ENCODE peak calls at places on chromosome 4, in five cellular contexts. L is glutamatergic neuron, Q is osteoblast, Z is cardiac fibroblast, D is breast epithelium. G is an unnamed sample.

GRCh38 chr4:101597204-101597603 is 193.3 kb upstream of the BANK1 start:
- DNase-seq in L (no peak), Q (no peak), Z (peak), D (no peak), G (no peak)

GRCh38 chr4:103008875-103009729 is 10.4 kb downstream of the SLC9B1 start:
- DNase-seq in L (no peak), Q (peak), Z (peak), D (no peak), G (no peak)

GRCh38 chr4:107734120-107734519 is 14.1 kb upstream of the PAPSS1 start:
- DNase-seq in L (no peak), Q (no peak), Z (no peak), D (no peak), G (no peak)

GRCh38 chr4:138573246-138573645 is 331.1 kb upstream of the SLC7A11 start:
- DNase-seq in L (no peak), Q (no peak), Z (no peak), D (no peak), G (no peak)

GRCh38 chr4:8912506-8912905 is 40.9 kb upstream of the HMX1 start:
- DNase-seq in L (no peak), Q (peak), Z (no peak), D (peak), G (no peak)

GRCh38 chr4:81499840-81500239 is 28.1 kb upstream of the RASGEF1B start:
- DNase-seq in L (no peak), Q (peak), Z (no peak), D (no peak), G (peak)

GRCh38 chr4:5857199-5857598 is 35.7 kb downstream of the CRMP1 start:
- DNase-seq in L (no peak), Q (no peak), Z (no peak), D (no peak), G (no peak)

GRCh38 chr4:141675384-141675783 is 39.0 kb downstream of the IL15 start:
- DNase-seq in L (no peak), Q (no peak), Z (no peak), D (no peak), G (no peak)

GRCh38 chr4:25330905-25331816 is 18.6 kb downstream of the ZCCHC4 start:
- DNase-seq in L (no peak), Q (no peak), Z (peak), D (no peak), G (no peak)

GRCh38 chr4:180437601-180438000 is 1805.6 kb upstream of the TENM3 start:
- DNase-seq in L (no peak), Q (no peak), Z (no peak), D (no peak), G (no peak)

GRCh38 chr4:80393246-80393969 is 57.9 kb downstream of the CFAP299 start:
- DNase-seq in L (no peak), Q (no peak), Z (peak), D (no peak), G (no peak)

GRCh38 chr4:22490718-22491330 is 25.0 kb downstream of the ADGRA3 start:
- DNase-seq in L (no peak), Q (no peak), Z (no peak), D (no peak), G (no peak)

GRCh38 chr4:84237008-84237407 is 262.1 kb downstream of the NKX6-1 start:
- DNase-seq in L (no peak), Q (no peak), Z (no peak), D (no peak), G (no peak)

GRCh38 chr4:94714360-94714759 is 43.4 kb upstream of the BMPR1B start:
- DNase-seq in L (no peak), Q (peak), Z (no peak), D (no peak), G (no peak)

GRCh38 chr4:186931519-186931918 is 207.9 kb upstream of the FAT1 start:
- DNase-seq in L (no peak), Q (no peak), Z (no peak), D (no peak), G (no peak)

GRCh38 chr4:123699823-123700822 is 303.5 kb downstream of the SPRY1 start:
- DNase-seq in L (no peak), Q (peak), Z (peak), D (no peak), G (no peak)

GRCh38 chr4:137819964-137820383 is 287.7 kb upstream of the PCDH18 start:
- DNase-seq in L (no peak), Q (no peak), Z (peak), D (no peak), G (no peak)

GRCh38 chr4:38069271-38069760 is 109.1 kb downstream of the PTTG2 start:
- DNase-seq in L (peak), Q (no peak), Z (peak), D (no peak), G (peak)

GRCh38 chr4:8840006-8840793 is 31.4 kb downstream of the HMX1 start:
- DNase-seq in L (no peak), Q (no peak), Z (no peak), D (peak), G (no peak)

GRCh38 chr4:143531773-143532491 is 18.4 kb downstream of the SMARCA5 start:
- DNase-seq in L (no peak), Q (no peak), Z (peak), D (no peak), G (no peak)

GRCh38 chr4:24978291-24979072 is 52.3 kb downstream of the LGI2 start:
- DNase-seq in L (no peak), Q (peak), Z (no peak), D (no peak), G (no peak)

GRCh38 chr4:121869841-121870822 is at the start of gene BBS7:
- DNase-seq in L (peak), Q (peak), Z (peak), D (peak), G (peak)

GRCh38 chr4:158322119-158322518 is 111.8 kb downstream of the TMEM144 start:
- DNase-seq in L (no peak), Q (no peak), Z (no peak), D (no peak), G (no peak)

GRCh38 chr4:5812506-5813229 is 80.2 kb downstream of the CRMP1 start:
- DNase-seq in L (no peak), Q (peak), Z (peak), D (peak), G (peak)

GRCh38 chr4:164937576-164938270 is 39.7 kb downstream of the TRIM61 start:
- DNase-seq in L (no peak), Q (no peak), Z (peak), D (no peak), G (no peak)

GRCh38 chr4:100894339-100894870 is 376.6 kb upstream of the EMCN start:
- DNase-seq in L (no peak), Q (peak), Z (no peak), D (no peak), G (no peak)

GRCh38 chr4:129446074-129446473 is 350.1 kb downstream of the C4orf33 start:
- DNase-seq in L (peak), Q (no peak), Z (peak), D (no peak), G (no peak)

GRCh38 chr4:157992948-157993839 is 179.6 kb downstream of the GASK1B start:
- DNase-seq in L (no peak), Q (no peak), Z (no peak), D (no peak), G (no peak)

GRCh38 chr4:110049951-110050925 is 137.6 kb downstream of the EGF start:
- DNase-seq in L (peak), Q (no peak), Z (peak), D (no peak), G (peak)

GRCh38 chr4:95204267-95204835 is 344.4 kb downstream of the UNC5C start:
- DNase-seq in L (no peak), Q (no peak), Z (no peak), D (no peak), G (no peak)

GRCh38 chr4:1523907-1524636 is 117.8 kb upstream of the NKX1-1 start:
- DNase-seq in L (peak), Q (no peak), Z (no peak), D (no peak), G (peak)

GRCh38 chr4:86531440-86531839 is 62.7 kb upstream of the PTPN13 start:
- DNase-seq in L (no peak), Q (no peak), Z (no peak), D (no peak), G (no peak)
- TF ChIP-seq CTCF in L (no peak), Q (no peak), Z (no peak), D (no peak), G (no peak)

DNA sequence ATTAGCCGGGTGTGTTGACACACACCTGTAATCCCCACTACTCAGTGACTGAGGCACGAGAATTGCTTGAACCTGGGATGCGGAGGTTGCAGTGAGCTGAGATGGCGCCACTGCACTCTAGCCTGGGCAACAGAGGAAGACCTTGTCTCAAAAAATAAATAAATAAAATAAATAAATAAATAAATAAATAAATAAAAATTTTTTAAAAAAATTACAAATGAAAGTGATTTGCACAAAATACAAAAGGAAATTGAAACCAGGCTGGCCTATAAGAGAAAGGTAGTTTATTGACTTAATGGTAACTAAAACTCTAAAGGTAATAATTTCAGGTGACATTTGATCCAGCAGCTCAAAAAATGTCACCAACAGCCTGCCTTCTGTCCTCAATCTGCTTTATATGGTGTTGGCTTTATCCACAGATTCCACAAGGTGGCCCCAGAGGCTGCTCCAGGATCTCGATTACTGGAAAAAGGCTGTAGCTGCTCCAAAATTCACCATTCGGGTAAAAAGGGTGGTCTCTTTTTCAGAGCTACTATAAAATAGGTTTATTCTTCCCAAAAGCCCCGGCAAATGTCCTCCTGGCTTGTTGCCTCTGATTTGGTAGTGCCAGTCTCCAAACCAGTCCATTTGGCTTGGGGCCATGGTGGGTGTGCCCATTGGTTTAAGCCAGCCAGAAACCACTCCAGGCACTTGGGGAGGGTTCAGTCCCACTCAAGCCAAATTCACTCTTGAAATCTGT is 61.4 kb upstream of the TRIM2 start:
- DNase-seq in L (peak), Q (no peak), Z (peak), D (peak), G (peak)
- TF ChIP-seq CTCF in L (peak), Q (peak), Z (peak), D (peak), G (peak)

DNA sequence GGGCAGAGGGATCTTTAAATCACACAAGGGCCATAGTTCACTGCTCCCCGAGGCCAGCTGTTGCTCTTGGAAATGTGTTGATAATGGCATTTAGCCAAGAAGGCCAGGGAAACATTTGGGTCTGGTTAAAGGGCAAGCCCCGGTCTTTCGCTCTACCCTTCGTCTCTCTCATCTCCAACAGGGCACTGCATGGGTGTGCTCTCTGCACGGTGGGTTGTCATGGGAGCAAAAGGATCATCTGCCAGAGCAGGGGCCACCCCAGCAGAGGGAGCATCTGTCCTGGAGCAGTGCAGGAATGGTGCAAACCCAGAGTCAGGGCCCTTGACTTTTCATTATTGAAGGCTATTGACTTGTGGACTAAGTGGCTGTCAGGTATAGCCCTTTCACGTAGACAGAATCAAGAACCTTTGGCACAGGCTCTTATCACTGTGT is 22.7 kb upstream of the PGRMC2 start:
- DNase-seq in L (peak), Q (no peak), Z (peak), D (no peak), G (no peak)
- TF ChIP-seq CTCF in L (no peak), Q (peak), Z (peak), D (no peak), G (no peak)

GRCh38 chr4:12595986-12596385 is 888.2 kb downstream of the RAB28 start:
- DNase-seq in L (no peak), Q (no peak), Z (no peak), D (no peak), G (no peak)
- TF ChIP-seq CTCF in L (peak), Q (no peak), Z (peak), D (no peak), G (no peak)

GRCh38 chr4:182645511-182645910 is 271.7 kb downstream of the DCTD start:
- DNase-seq in L (no peak), Q (no peak), Z (peak), D (no peak), G (no peak)

GRCh38 chr4:182647901-182648300 is 269.3 kb downstream of the DCTD start:
- DNase-seq in L (no peak), Q (no peak), Z (no peak), D (no peak), G (no peak)

GRCh38 chr4:182644326-182645050 is 272.7 kb downstream of the DCTD start:
- DNase-seq in L (no peak), Q (no peak), Z (peak), D (no peak), G (no peak)

GRCh38 chr4:182643801-182644311 is 273.3 kb downstream of the DCTD start:
- DNase-seq in L (no peak), Q (peak), Z (peak), D (no peak), G (no peak)

DNA sequence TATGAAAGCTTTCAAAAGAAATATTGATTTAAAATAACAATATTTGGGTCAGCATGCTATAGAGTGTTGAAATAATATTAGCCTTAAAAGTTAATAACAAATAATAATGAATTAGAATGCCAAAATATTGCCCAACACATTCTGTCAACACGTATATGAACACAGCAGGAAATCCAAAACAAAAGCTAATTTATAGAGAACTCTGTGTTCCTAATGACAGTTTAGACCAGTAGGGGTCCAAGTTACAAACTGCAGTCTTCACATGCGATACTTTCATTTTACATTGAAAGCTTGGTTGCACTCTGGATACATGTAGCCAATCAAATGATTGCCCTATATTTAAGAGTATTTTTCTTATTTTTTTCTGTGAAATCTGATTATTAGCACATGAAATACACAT is 274.4 kb downstream of the DCTD start:
- DNase-seq in L (no peak), Q (no peak), Z (peak), D (no peak), G (no peak)
- TF ChIP-seq CTCF in L (peak), Q (peak), Z (peak), D (no peak), G (peak)

GRCh38 chr4:17326756-17327155 is 185.1 kb downstream of the QDPR start:
- DNase-seq in L (no peak), Q (no peak), Z (no peak), D (no peak), G (no peak)

GRCh38 chr4:17323619-17324400 is 188.1 kb downstream of the QDPR start:
- DNase-seq in L (no peak), Q (no peak), Z (peak), D (no peak), G (peak)

GRCh38 chr4:17322514-17322913 is 189.4 kb downstream of the QDPR start:
- DNase-seq in L (no peak), Q (no peak), Z (no peak), D (no peak), G (no peak)

GRCh38 chr4:17325098-17325497 is 186.8 kb downstream of the QDPR start:
- DNase-seq in L (no peak), Q (no peak), Z (no peak), D (no peak), G (no peak)

DNA sequence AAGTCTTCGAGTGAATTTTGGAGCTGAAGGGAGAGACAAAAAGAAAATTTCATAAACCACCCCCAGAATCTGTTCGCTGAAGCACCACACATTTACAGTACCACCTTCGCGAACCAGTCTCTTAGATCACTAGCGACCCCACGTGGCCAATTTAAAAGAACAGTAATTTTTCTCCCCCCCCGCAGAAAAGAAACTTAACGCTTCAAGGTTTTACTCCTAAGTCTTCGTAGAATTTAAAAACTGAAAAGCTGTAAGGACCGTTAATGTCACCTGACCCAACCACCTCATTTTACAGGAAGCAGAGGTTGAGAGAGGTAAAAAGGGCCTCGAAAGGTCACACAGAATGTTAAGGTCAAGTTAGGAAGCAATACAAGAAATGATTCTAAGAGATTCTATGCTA is 187.5 kb downstream of the QDPR start:
- DNase-seq in L (peak), Q (no peak), Z (peak), D (no peak), G (peak)
- TF ChIP-seq CTCF in L (peak), Q (peak), Z (peak), D (peak), G (peak)

GRCh38 chr4:156154978-156155377 is 201.3 kb upstream of the CTSO start:
- DNase-seq in L (no peak), Q (peak), Z (peak), D (no peak), G (no peak)
- TF ChIP-seq CTCF in L (no peak), Q (peak), Z (peak), D (no peak), G (no peak)

DNA sequence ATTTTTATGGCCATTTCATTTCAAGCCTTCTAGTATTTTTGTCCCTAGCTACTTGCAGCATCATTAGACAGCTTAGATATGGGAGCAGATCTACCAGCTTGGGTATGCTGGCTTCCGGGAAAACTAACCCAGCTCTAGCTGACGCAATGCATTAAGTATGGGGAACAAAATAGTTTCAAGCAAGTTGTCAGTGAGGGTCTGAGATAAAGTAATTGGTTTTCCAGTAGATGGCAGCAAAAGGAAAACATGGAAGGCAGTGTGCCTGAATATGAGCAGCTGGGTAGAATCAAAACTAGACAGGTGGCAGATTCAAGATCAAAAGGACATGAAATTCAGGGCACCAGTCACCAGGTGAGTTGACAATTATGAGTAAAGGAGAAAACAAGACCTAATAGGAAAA is 340.9 kb upstream of the CTSO start:
- DNase-seq in L (no peak), Q (peak), Z (peak), D (no peak), G (no peak)
- TF ChIP-seq CTCF in L (no peak), Q (peak), Z (peak), D (no peak), G (peak)

GRCh38 chr4:65623509-65623908 is 46.8 kb downstream of the EPHA5 start:
- DNase-seq in L (no peak), Q (peak), Z (peak), D (no peak), G (no peak)
- TF ChIP-seq CTCF in L (no peak), Q (no peak), Z (no peak), D (no peak), G (no peak)